ENCODE peak calls at places on chromosomes 1 and 21, in seven cellular contexts. Q is HCT116, D is H1, O is HepG2, T is SK-N-SH, S is K562, M is GM12878. Y is an unnamed sample.

GRCh38 chr1:43991476-43992231 is at the start of gene CCDC24:
- DNase-seq in D (peak), T (peak), O (peak), S (peak), M (no peak), Q (peak), Y (peak)

GRCh38 chr1:21278898-21279819 is 11.1 kb downstream of the ECE1 start:
- DNase-seq in Q (no peak), T (no peak), M (no peak), S (no peak), D (no peak), O (no peak), Y (no peak)

GRCh38 chr1:186617860-186618780 is 62.1 kb downstream of the PTGS2 start:
- DNase-seq in D (no peak), M (peak), S (no peak), O (no peak), Q (no peak), T (no peak), Y (peak)

GRCh38 chr1:51303751-51304196 is 26.6 kb downstream of the TTC39A start:
- DNase-seq in T (no peak), S (no peak), D (no peak), M (peak), Q (no peak), O (no peak), Y (no peak)

GRCh38 chr1:198681247-198681646 is 42.4 kb downstream of the PTPRC start:
- DNase-seq in O (no peak), T (no peak), Q (no peak), D (no peak), M (no peak), S (no peak), Y (no peak)

GRCh38 chr1:230285351-230285750 is 140.8 kb downstream of the PGBD5 start:
- DNase-seq in S (no peak), D (no peak), Q (no peak), M (no peak), T (no peak), O (no peak), Y (no peak)

GRCh38 chr1:23562138-23562819 is 3.0 kb upstream of the ID3 start:
- DNase-seq in D (peak), M (no peak), Q (peak), T (peak), O (peak), S (peak), Y (peak)

GRCh38 chr1:45016767-45017166 is 4.7 kb downstream of the UROD start:
- DNase-seq in S (no peak), M (no peak), D (no peak), Q (no peak), T (no peak), O (no peak), Y (no peak)

GRCh38 chr1:212498243-212498642 is 65.5 kb downstream of the NENF start:
- DNase-seq in O (no peak), D (no peak), T (no peak), M (no peak), S (no peak), Q (no peak), Y (no peak)

GRCh38 chr1:84946631-84947030 is 50.3 kb downstream of the MCOLN2 start:
- DNase-seq in O (no peak), T (no peak), M (no peak), D (no peak), Q (no peak), S (no peak), Y (no peak)

GRCh38 chr21:20507783-20508182 is 490.4 kb upstream of the NCAM2 start:
- DNase-seq in T (no peak), M (no peak), S (no peak), O (no peak), Q (no peak), D (no peak), Y (no peak)

GRCh38 chr21:42621828-42622199 is 31.6 kb upstream of the PDE9A start:
- DNase-seq in M (no peak), O (no peak), T (no peak), D (no peak), S (no peak), Q (no peak), Y (no peak)

GRCh38 chr1:89780721-89781120 is 40.1 kb upstream of the LRRC8D start:
- DNase-seq in D (no peak), Q (peak), T (peak), S (no peak), O (peak), M (no peak), Y (peak)

GRCh38 chr1:83543222-83543973 is 455.5 kb downstream of the TTLL7 start:
- DNase-seq in S (no peak), Q (no peak), O (no peak), M (no peak), D (no peak), T (no peak), Y (no peak)

GRCh38 chr1:100076744-100077143 is 56.0 kb downstream of the SASS6 start:
- DNase-seq in M (peak), D (no peak), Q (no peak), O (no peak), T (no peak), S (no peak), Y (no peak)

GRCh38 chr1:42674682-42675081 is 7.5 kb upstream of the YBX1 start:
- DNase-seq in Q (no peak), T (no peak), O (no peak), S (no peak), D (no peak), M (no peak), Y (no peak)

GRCh38 chr1:228894442-228894989 is 159.2 kb downstream of the RHOU start:
- DNase-seq in M (no peak), Q (no peak), S (no peak), T (no peak), D (peak), O (peak), Y (no peak)

GRCh38 chr1:115564201-115564600 is 77.6 kb upstream of the VANGL1 start:
- DNase-seq in S (no peak), M (no peak), Q (no peak), D (peak), T (peak), O (no peak), Y (no peak)

GRCh38 chr1:204702552-204703270 is 17.2 kb upstream of the LRRN2 start:
- DNase-seq in Q (no peak), M (no peak), D (no peak), S (no peak), T (no peak), O (no peak), Y (no peak)

GRCh38 chr1:230332429-230333088 is 93.6 kb downstream of the PGBD5 start:
- DNase-seq in S (peak), M (no peak), T (no peak), O (no peak), Q (no peak), D (peak), Y (no peak)

GRCh38 chr1:51463561-51463960 is 55.5 kb downstream of the EPS15 start:
- DNase-seq in Q (no peak), T (no peak), O (no peak), D (no peak), S (no peak), M (no peak), Y (no peak)

GRCh38 chr1:75725256-75725655 is 747 bp downstream of the ACADM start:
- DNase-seq in S (no peak), O (no peak), M (no peak), D (no peak), Q (no peak), T (no peak), Y (no peak)

GRCh38 chr1:40281852-40282251 is 23.8 kb downstream of the ZMPSTE24 start:
- DNase-seq in O (peak), T (no peak), M (no peak), S (no peak), D (no peak), Q (no peak), Y (peak)

GRCh38 chr1:84603223-84603622 is 29.0 kb upstream of the CTBS start:
- DNase-seq in Q (no peak), S (no peak), T (no peak), O (no peak), D (no peak), M (no peak), Y (no peak)

GRCh38 chr1:79198841-79199240 is 192.3 kb upstream of the ADGRL4 start:
- DNase-seq in Q (no peak), D (no peak), M (no peak), T (no peak), S (no peak), O (no peak), Y (no peak)

GRCh38 chr1:19367584-19368041 is 55.5 kb downstream of the SLC66A1 start:
- DNase-seq in Q (no peak), O (no peak), T (peak), D (no peak), M (no peak), S (no peak), Y (no peak)

GRCh38 chr21:44926364-44927101 is 5.8 kb upstream of the ITGB2 start:
- DNase-seq in M (no peak), D (no peak), T (no peak), O (no peak), Q (no peak), S (no peak), Y (no peak)

GRCh38 chr1:111833334-111833733 is 77.6 kb downstream of the DDX20 start:
- DNase-seq in S (no peak), Q (no peak), O (no peak), T (no peak), D (no peak), M (no peak), Y (peak)

GRCh38 chr1:206112600-206113301 is 4.4 kb downstream of the AVPR1B start:
- DNase-seq in S (no peak), D (peak), T (no peak), Q (no peak), M (no peak), O (peak), Y (peak)
- TF ChIP-seq JUND in S (no peak), D (no peak), T (no peak), Q (no peak), M (no peak), O (no peak), Y (no peak)

DNA sequence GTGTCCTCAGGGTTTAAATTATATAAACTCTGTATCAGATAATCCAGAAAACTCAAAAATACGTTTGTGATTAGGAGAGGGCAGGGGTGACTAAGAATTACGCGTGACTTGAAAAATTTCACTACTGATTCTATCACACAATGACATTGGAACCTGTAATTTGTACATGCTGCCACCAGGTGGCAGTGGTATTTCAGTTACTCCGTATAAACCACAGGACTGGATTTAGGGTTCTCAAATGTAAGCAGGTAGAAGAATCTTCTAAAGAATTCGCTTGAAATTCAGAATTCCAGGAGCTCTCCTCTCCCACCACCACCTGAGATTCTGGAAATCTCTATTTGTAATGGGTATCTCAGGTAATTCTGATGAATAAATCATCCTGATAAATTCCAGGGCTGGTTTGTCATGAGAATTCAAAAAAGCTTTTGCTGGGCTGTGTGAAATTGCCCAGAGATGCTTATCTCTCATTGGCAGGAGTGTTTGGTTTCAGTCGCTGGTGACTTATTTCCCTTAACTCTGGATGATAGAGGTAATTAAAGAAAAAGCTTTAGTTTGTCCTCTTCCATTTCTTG is 1.7 kb upstream of the KRTAP7-1 start:
- DNase-seq in O (peak), S (peak), M (no peak), D (peak), Q (peak), T (peak), Y (no peak)
- TF ChIP-seq JUND in O (no peak), S (peak), M (no peak), D (no peak), Q (no peak), T (no peak), Y (no peak)

GRCh38 chr1:156756355-156756754 is 4.9 kb upstream of the HDGF start:
- DNase-seq in D (no peak), S (no peak), O (no peak), T (no peak), Q (no peak), M (no peak), Y (no peak)

GRCh38 chr1:156752843-156753486 is 1.5 kb upstream of the HDGF start:
- DNase-seq in D (no peak), M (no peak), Q (no peak), S (no peak), O (peak), T (no peak), Y (no peak)

GRCh38 chr1:156755527-156755950 is 4.1 kb upstream of the HDGF start:
- DNase-seq in M (no peak), D (no peak), Q (no peak), S (no peak), O (no peak), T (no peak), Y (no peak)

GRCh38 chr1:156751724-156752481 is 428 bp upstream of the HDGF start:
- DNase-seq in Q (peak), T (peak), O (peak), S (peak), M (peak), D (peak), Y (peak)

DNA sequence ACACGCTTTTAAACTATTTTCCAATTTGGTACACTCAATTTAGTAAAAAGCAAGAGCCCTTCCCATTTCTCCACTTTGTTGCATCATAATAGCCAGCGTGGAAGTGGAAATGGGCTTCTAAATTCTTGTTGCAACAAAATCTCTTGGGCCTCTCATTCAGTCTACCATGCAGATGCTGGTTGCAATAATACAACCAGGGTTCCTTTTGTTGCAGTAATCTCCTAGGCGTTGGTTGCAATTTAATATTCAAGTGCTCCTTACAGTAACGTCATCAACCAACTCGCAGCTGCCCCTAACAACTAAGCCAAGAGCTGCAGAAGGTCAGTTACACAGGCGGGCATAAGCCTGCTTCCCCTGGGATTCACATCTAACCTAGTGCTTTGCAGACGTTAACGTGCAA is 2.7 kb upstream of the HDGF start:
- DNase-seq in D (no peak), O (no peak), Q (no peak), M (no peak), S (no peak), T (no peak), Y (no peak)
- TF ChIP-seq JUND in D (no peak), O (no peak), Q (no peak), M (no peak), S (no peak), T (no peak), Y (no peak)

GRCh38 chr1:47917696-47918095 is 79.5 kb downstream of the TRABD2B start:
- DNase-seq in T (no peak), D (no peak), S (no peak), M (no peak), Q (no peak), O (no peak), Y (no peak)

GRCh38 chr1:47919113-47919833 is 77.9 kb downstream of the TRABD2B start:
- DNase-seq in M (no peak), O (peak), D (no peak), T (no peak), S (no peak), Q (no peak), Y (no peak)

GRCh38 chr1:47915677-47916353 is 81.4 kb downstream of the TRABD2B start:
- DNase-seq in M (no peak), S (no peak), T (peak), D (no peak), O (no peak), Q (no peak), Y (no peak)

GRCh38 chr1:47914952-47915676 is 82.1 kb downstream of the TRABD2B start:
- DNase-seq in M (no peak), O (no peak), D (no peak), Q (no peak), S (no peak), T (no peak), Y (no peak)

GRCh38 chr1:47918257-47918867 is 78.8 kb downstream of the TRABD2B start:
- DNase-seq in T (peak), Q (no peak), S (no peak), D (no peak), O (peak), M (no peak), Y (peak)
- TF ChIP-seq JUND in T (no peak), Q (no peak), S (no peak), D (no peak), O (no peak), M (no peak), Y (no peak)

GRCh38 chr1:26483980-26484379 is 11.7 kb downstream of the HMGN2 start:
- DNase-seq in M (no peak), Q (no peak), D (no peak), O (no peak), S (no peak), T (no peak), Y (no peak)
- TF ChIP-seq JUND in M (no peak), Q (no peak), D (no peak), O (no peak), S (no peak), T (no peak), Y (no peak)

DNA sequence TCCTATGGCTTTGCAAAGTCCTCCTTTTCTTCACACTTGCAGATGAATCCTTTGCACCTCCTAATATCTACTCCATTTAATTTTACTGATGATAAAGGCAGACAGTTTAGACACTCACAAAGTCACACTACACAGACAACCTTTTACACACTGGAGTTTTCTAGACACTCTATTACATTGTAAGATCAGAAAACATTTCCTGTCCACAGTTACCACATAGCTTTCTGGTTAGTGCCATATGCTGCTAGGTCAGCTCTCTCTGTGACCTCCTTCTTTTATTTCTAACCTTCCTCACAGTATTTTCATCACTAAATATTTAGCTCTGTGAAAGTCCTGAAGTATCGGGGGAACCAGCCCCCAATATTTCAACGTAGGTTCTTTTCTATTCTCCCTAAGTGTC is 5.1 kb downstream of the SH2D1B start:
- DNase-seq in T (no peak), M (no peak), S (no peak), D (no peak), Q (no peak), O (no peak), Y (no peak)
- TF ChIP-seq JUND in T (no peak), M (no peak), S (no peak), D (no peak), Q (no peak), O (no peak), Y (no peak)

GRCh38 chr21:46077674-46078101 is 20.2 kb upstream of the COL6A2 start:
- DNase-seq in M (no peak), O (no peak), Q (no peak), S (no peak), T (no peak), D (no peak), Y (no peak)
- TF ChIP-seq JUND in M (no peak), O (no peak), Q (no peak), S (no peak), T (no peak), D (no peak), Y (no peak)